ENCODE peak calls at places on chromosomes 13 and 19, in seven cellular contexts. S, W, R, G, D, M and Z are unnamed samples.

GRCh38 chr13:57630661-57631606 is 610 bp upstream of the PCDH17 start:
- DNase-seq in S (no peak), W (no peak), R (no peak), G (no peak), D (no peak), M (no peak), Z (no peak)

GRCh38 chr13:89465366-89465765 is 1794.2 kb downstream of the SLITRK5 start:
- DNase-seq in S (no peak), W (no peak), R (no peak), G (no peak), D (no peak), M (no peak), Z (no peak)

GRCh38 chr19:31334849-31335624 is 14.2 kb downstream of the TSHZ3 start:
- DNase-seq in S (no peak), W (peak; percentile 57), R (no peak), G (no peak), D (no peak), M (no peak), Z (no peak)

GRCh38 chr13:94121686-94122085 is 357.8 kb downstream of the DCT start:
- DNase-seq in S (no peak), W (no peak), R (no peak), G (no peak), D (peak; percentile 11), M (no peak), Z (peak; percentile 3)

GRCh38 chr13:103324641-103325040 is 258.4 kb upstream of the SLC10A2 start:
- DNase-seq in S (no peak), W (no peak), R (no peak), G (no peak), D (no peak), M (no peak), Z (no peak)

GRCh38 chr19:47109541-47110375 is 3.8 kb downstream of the ZC3H4 start:
- DNase-seq in S (no peak), W (no peak), R (no peak), G (no peak), D (no peak), M (no peak), Z (no peak)

GRCh38 chr19:58558623-58559274 is 338 bp upstream of the UBE2M start:
- DNase-seq in S (peak; percentile 100), W (peak; percentile 100), R (peak; percentile 100), G (peak; percentile 93), D (peak; percentile 94), M (peak; percentile 94), Z (peak; percentile 97)

GRCh38 chr13:38830442-38831045 is 143.7 kb downstream of the FREM2 start:
- DNase-seq in S (no peak), W (no peak), R (no peak), G (no peak), D (no peak), M (no peak), Z (no peak)

GRCh38 chr19:48397263-48397635 is 3.8 kb downstream of the GRIN2D start:
- DNase-seq in S (no peak), W (no peak), R (no peak), G (no peak), D (no peak), M (no peak), Z (no peak)

GRCh38 chr13:30872685-30873443 is 33.2 kb upstream of the MEDAG start:
- DNase-seq in S (peak; percentile 51), W (peak; percentile 85), R (peak; percentile 87), G (peak; percentile 66), D (no peak), M (no peak), Z (peak; percentile 45)

GRCh38 chr19:944663-945241 is 18.9 kb downstream of the ARID3A start:
- DNase-seq in S (no peak), W (no peak), R (no peak), G (no peak), D (no peak), M (no peak), Z (no peak)

GRCh38 chr13:97426695-97427094 is 7.3 kb upstream of the RAP2A start:
- DNase-seq in S (no peak), W (no peak), R (no peak), G (no peak), D (no peak), M (no peak), Z (no peak)

GRCh38 chr19:36151144-36152051 is 849 bp downstream of the COX7A1 start:
- DNase-seq in S (peak; percentile 30), W (peak; percentile 83), R (peak; percentile 68), G (no peak), D (no peak), M (peak; percentile 34), Z (no peak)

GRCh38 chr13:59700281-59700680 is 463.4 kb downstream of the DIAPH3 start:
- DNase-seq in S (no peak), W (no peak), R (no peak), G (no peak), D (no peak), M (no peak), Z (no peak)

GRCh38 chr13:31477961-31478360 is 261.4 kb upstream of the RXFP2 start:
- DNase-seq in S (no peak), W (no peak), R (no peak), G (peak; percentile 74), D (peak; percentile 65), M (no peak), Z (peak; percentile 12)

GRCh38 chr19:55345818-55346724 is 6.4 kb downstream of the KMT5C start:
- DNase-seq in S (no peak), W (no peak), R (peak; percentile 67), G (no peak), D (no peak), M (no peak), Z (no peak)

GRCh38 chr19:55345101-55345817 is 5.6 kb downstream of the KMT5C start:
- DNase-seq in S (no peak), W (no peak), R (no peak), G (no peak), D (no peak), M (no peak), Z (no peak)

GRCh38 chr19:55346725-55347441 is 7.2 kb downstream of the KMT5C start:
- DNase-seq in S (no peak), W (no peak), R (no peak), G (no peak), D (no peak), M (no peak), Z (no peak)

GRCh38 chr19:55342044-55342531 is 2.4 kb downstream of the KMT5C start:
- DNase-seq in S (no peak), W (no peak), R (no peak), G (no peak), D (no peak), M (no peak), Z (no peak)

DNA sequence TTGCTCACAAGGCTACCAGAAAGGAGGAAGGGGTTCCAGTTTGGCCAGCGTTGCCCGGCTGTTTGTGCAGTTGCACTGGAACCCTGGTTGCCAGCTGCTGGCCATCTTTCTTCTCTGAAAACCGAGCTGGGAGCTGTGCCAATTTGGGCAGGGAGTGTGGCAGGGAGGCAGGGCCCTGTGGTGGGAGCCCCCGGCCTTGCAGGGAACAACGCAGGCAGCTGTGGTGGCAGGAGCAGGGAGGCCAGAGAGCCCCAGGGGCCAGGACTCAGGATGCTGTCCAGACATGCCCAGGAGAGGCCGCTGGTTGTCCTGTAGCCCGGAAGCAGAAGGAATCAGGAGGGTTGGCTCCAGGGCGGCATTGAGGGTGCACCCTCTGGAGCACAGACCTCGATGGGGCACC is 4.8 kb downstream of the KMT5C start:
- DNase-seq in S (no peak), W (no peak), R (no peak), G (no peak), D (no peak), M (no peak), Z (no peak)
- TF ChIP-seq CTCF in S (no peak), W (no peak), R (no peak), G (peak; percentile 4), D (no peak), M (no peak), Z (no peak)

GRCh38 chr13:67278230-67278629 is 48.1 kb upstream of the PCDH9 start:
- DNase-seq in S (no peak), W (no peak), R (no peak), G (peak; percentile 46), D (peak; percentile 28), M (no peak), Z (no peak)

GRCh38 chr13:67267136-67267535 is 37.0 kb upstream of the PCDH9 start:
- DNase-seq in S (no peak), W (no peak), R (no peak), G (no peak), D (no peak), M (no peak), Z (no peak)

GRCh38 chr13:67275351-67275989 is 45.3 kb upstream of the PCDH9 start:
- DNase-seq in S (no peak), W (no peak), R (no peak), G (no peak), D (no peak), M (no peak), Z (no peak)

GRCh38 chr13:67277581-67277980 is 47.4 kb upstream of the PCDH9 start:
- DNase-seq in S (no peak), W (no peak), R (no peak), G (no peak), D (no peak), M (no peak), Z (no peak)

GRCh38 chr13:67273001-67273400 is 42.9 kb upstream of the PCDH9 start:
- DNase-seq in S (no peak), W (no peak), R (no peak), G (no peak), D (no peak), M (no peak), Z (no peak)
- TF ChIP-seq CTCF in S (no peak), W (no peak), R (no peak), G (no peak), D (no peak), M (no peak), Z (no peak)

GRCh38 chr13:99367663-99368448 is 60.7 kb upstream of the GPR183 start:
- DNase-seq in S (no peak), W (no peak), R (no peak), G (no peak), D (no peak), M (no peak), Z (no peak)
- TF ChIP-seq CTCF in S (no peak), W (no peak), R (no peak), G (no peak), D (no peak), M (no peak), Z (no peak)

GRCh38 chr13:109028626-109029025 is 399.2 kb downstream of the MYO16 start:
- DNase-seq in S (no peak), W (no peak), R (no peak), G (no peak), D (no peak), M (no peak), Z (no peak)

DNA sequence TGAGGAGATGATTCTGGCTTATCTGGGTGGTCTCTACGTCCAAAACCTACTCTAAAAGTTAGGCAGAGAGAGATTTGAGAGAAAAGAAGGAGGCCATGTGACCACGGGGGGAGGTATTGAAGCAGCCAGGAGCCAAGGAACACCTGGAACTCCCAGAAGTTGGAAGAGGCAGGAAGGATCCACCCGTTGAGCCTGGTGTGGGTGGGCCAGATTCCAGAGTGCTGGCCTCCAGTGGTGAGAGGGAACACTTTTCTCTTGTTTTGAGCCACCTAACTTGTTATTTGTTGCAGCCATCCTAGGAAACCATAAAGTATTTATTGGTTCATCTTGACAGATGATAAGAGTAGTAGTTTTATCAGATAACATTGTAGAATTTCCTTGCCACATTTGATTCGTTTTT is 396.9 kb downstream of the MYO16 start:
- DNase-seq in S (peak; percentile 16), W (no peak), R (no peak), G (no peak), D (no peak), M (no peak), Z (no peak)
- TF ChIP-seq CTCF in S (no peak), W (no peak), R (no peak), G (no peak), D (no peak), M (no peak), Z (no peak)